ENCODE peak calls at places on chromosome 5, in seven cellular contexts. E is thyroid gland; D is IMR-90; Z is CD8-positive, alpha-beta memory T cell; H is breast epithelium; R is Peyer's patch; K is psoas muscle. W is an unnamed sample.
A peak's percentile ranks its signal among the peaks of the same experiment; 100 is the strongest.

GRCh38 chr5:130884033-130884432 is 281.0 kb downstream of the HINT1 start:
- DNase-seq in E (no peak), D (no peak), Z (no peak), H (no peak), R (no peak), K (no peak), W (no peak)

GRCh38 chr5:157072508-157072907 is 13.6 kb upstream of the HAVCR1 start:
- DNase-seq in E (no peak), D (no peak), Z (no peak), H (no peak), R (no peak), K (no peak), W (no peak)

GRCh38 chr5:101430551-101430950 is 527.5 kb upstream of the ST8SIA4 start:
- DNase-seq in E (no peak), D (no peak), Z (no peak), H (no peak), R (no peak), K (no peak), W (no peak)

GRCh38 chr5:146785065-146785464 is 93.5 kb downstream of the PPP2R2B start:
- DNase-seq in E (no peak), D (no peak), Z (no peak), H (no peak), R (no peak), K (no peak), W (no peak)

GRCh38 chr5:150155258-150156032 is at the start of gene PDGFRB:
- DNase-seq in E (peak; percentile 67), D (peak; percentile 89), Z (peak; percentile 34), H (peak; percentile 66), R (peak; percentile 73), K (peak; percentile 92), W (no peak)

GRCh38 chr5:100787648-100788047 is 115.4 kb downstream of the ST8SIA4 start:
- DNase-seq in E (no peak), D (no peak), Z (no peak), H (no peak), R (no peak), K (no peak), W (no peak)

GRCh38 chr5:121870489-121870888 is 18.8 kb downstream of the FTMT start:
- DNase-seq in E (no peak), D (peak; percentile 1), Z (no peak), H (no peak), R (no peak), K (no peak), W (no peak)

GRCh38 chr5:26024774-26025173 is 1013.6 kb downstream of the CDH9 start:
- DNase-seq in E (no peak), D (no peak), Z (no peak), H (no peak), R (no peak), K (no peak), W (no peak)

GRCh38 chr5:98214240-98215051 is 559.0 kb upstream of the RGMB start:
- DNase-seq in E (no peak), D (peak; percentile 45), Z (no peak), H (no peak), R (no peak), K (peak; percentile 8), W (no peak)

GRCh38 chr5:31366941-31367340 is 165.0 kb downstream of the DROSHA start:
- DNase-seq in E (peak; percentile 11), D (peak; percentile 35), Z (no peak), H (no peak), R (no peak), K (no peak), W (no peak)

GRCh38 chr5:106028314-106028713 is 1642.4 kb downstream of the EFNA5 start:
- DNase-seq in E (no peak), D (peak; percentile 2), Z (no peak), H (no peak), R (no peak), K (no peak), W (no peak)

GRCh38 chr5:171666815-171667214 is 118.8 kb upstream of the SMIM23 start:
- DNase-seq in E (no peak), D (no peak), Z (no peak), H (no peak), R (no peak), K (no peak), W (no peak)

GRCh38 chr5:156815988-156816599 is 34.0 kb upstream of the PPP1R2B start:
- DNase-seq in E (peak; percentile 10), D (peak; percentile 42), Z (no peak), H (no peak), R (no peak), K (no peak), W (no peak)

GRCh38 chr5:142474426-142474825 is 149.6 kb upstream of the SPRY4 start:
- DNase-seq in E (no peak), D (no peak), Z (no peak), H (no peak), R (no peak), K (no peak), W (no peak)

GRCh38 chr5:169840405-169840804 is 139.9 kb downstream of the INSYN2B start:
- DNase-seq in E (no peak), D (no peak), Z (no peak), H (no peak), R (no peak), K (no peak), W (no peak)

DNA sequence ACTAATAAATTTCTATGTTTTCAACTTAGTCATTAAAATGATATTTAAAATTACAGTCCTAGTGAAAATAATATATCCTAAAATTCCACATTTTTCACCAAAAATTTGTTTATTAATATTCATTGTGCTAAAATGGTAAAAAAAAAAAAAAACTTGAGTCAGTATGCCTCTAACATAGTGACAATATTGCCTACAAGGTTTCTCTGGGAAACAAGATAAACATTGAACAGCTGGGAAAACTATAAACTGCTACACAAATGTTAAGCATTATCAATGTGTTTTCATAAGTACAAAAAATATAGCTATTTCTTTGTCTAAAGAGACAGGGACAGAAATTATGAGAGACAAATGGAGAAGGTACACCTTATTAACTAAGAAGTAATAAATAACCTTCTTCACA is 85.3 kb downstream of the DTWD2 start:
- DNase-seq in E (no peak), D (no peak), Z (no peak), H (no peak), R (no peak), K (no peak), W (no peak)
- H3K27me3 ChIP-seq in E (no peaks in the 10 kb centered on the region), D (no peaks in the 10 kb centered on the region), Z (no peaks in the 10 kb centered on the region), H (no peaks in the 10 kb centered on the region), R (no peaks in the 10 kb centered on the region), K (no peaks in the 10 kb centered on the region), W (no peaks in the 10 kb centered on the region)

GRCh38 chr5:154330097-154330667 is 115.6 kb upstream of the SAP30L start:
- DNase-seq in E (no peak), D (no peak), Z (no peak), H (no peak), R (no peak), K (no peak), W (no peak)

GRCh38 chr5:154333016-154333415 is 112.8 kb upstream of the SAP30L start:
- DNase-seq in E (no peak), D (no peak), Z (no peak), H (no peak), R (no peak), K (no peak), W (no peak)

GRCh38 chr5:154331924-154332323 is 113.9 kb upstream of the SAP30L start:
- DNase-seq in E (no peak), D (no peak), Z (no peak), H (no peak), R (no peak), K (no peak), W (no peak)

GRCh38 chr5:154331267-154331666 is 114.5 kb upstream of the SAP30L start:
- DNase-seq in E (no peak), D (no peak), Z (no peak), H (no peak), R (no peak), K (no peak), W (no peak)

GRCh38 chr5:154334406-154335041 is 111.3 kb upstream of the SAP30L start:
- DNase-seq in E (no peak), D (peak; percentile 69), Z (no peak), H (no peak), R (no peak), K (no peak), W (no peak)
- H3K27me3 ChIP-seq in E (no peaks in the 10 kb centered on the region), D (no peaks in the 10 kb centered on the region), Z (no peaks in the 10 kb centered on the region), H (no peaks in the 10 kb centered on the region), R (no peaks in the 10 kb centered on the region), K (no peaks in the 10 kb centered on the region), W (no peaks in the 10 kb centered on the region)

GRCh38 chr5:1647580-1647979 is 123.8 kb upstream of the LPCAT1 start:
- DNase-seq in E (no peak), D (no peak), Z (no peak), H (no peak), R (no peak), K (no peak), W (no peak)

GRCh38 chr5:1651971-1652872 is 128.5 kb upstream of the LPCAT1 start:
- DNase-seq in E (no peak), D (no peak), Z (no peak), H (no peak), R (no peak), K (no peak), W (no peak)

GRCh38 chr5:1649554-1649953 is 125.8 kb upstream of the LPCAT1 start:
- DNase-seq in E (no peak), D (no peak), Z (no peak), H (no peak), R (no peak), K (no peak), W (no peak)

GRCh38 chr5:1651250-1651649 is 127.5 kb upstream of the LPCAT1 start:
- DNase-seq in E (no peak), D (no peak), Z (no peak), H (no peak), R (no peak), K (no peak), W (no peak)

GRCh38 chr5:1648806-1649205 is 125.0 kb upstream of the LPCAT1 start:
- DNase-seq in E (no peak), D (no peak), Z (no peak), H (no peak), R (no peak), K (no peak), W (no peak)
- H3K27me3 ChIP-seq in E (peaks cover 4% of the 10 kb centered on the region), D (peaks cover 41% of the 10 kb centered on the region), Z (peaks cover 19% of the 10 kb centered on the region), H (no peaks in the 10 kb centered on the region), R (peaks cover 11% of the 10 kb centered on the region), K (peaks cover 4% of the 10 kb centered on the region), W (peaks cover 13% of the 10 kb centered on the region)

DNA sequence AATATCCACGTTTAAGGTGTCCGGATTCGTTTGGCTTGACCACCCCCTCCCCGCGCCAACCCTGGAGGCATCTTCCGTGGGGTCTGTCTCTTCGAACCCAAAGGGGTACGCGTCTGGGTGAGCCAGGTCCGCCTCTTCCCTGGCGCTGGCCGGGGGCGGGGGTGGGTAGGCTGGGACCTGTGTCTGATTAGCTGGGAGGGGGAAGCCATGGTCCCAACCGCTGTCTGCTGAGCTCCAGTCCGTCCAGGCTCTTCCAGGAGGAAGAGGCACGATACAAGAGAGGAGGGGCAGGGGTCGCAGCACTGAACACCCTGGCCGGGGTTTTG is at the start of gene LVRN:
- DNase-seq in E (no peak), D (no peak), Z (no peak), H (no peak), R (no peak), K (no peak), W (no peak)
- H3K27me3 ChIP-seq in E (peaks cover 17% of the 10 kb centered on the region), D (peaks cover 28% of the 10 kb centered on the region), Z (peaks cover 16% of the 10 kb centered on the region), H (peaks cover 2% of the 10 kb centered on the region), R (peaks cover 26% of the 10 kb centered on the region), K (no peaks in the 10 kb centered on the region), W (peaks cover 16% of the 10 kb centered on the region)

GRCh38 chr5:133847886-133848285 is 120.5 kb downstream of the C5orf15 start:
- DNase-seq in E (no peak), D (no peak), Z (no peak), H (peak; percentile 48), R (no peak), K (no peak), W (no peak)
- H3K27me3 ChIP-seq in E (no peaks in the 10 kb centered on the region), D (peaks cover 12% of the 10 kb centered on the region), Z (peaks cover 5% of the 10 kb centered on the region), H (no peaks in the 10 kb centered on the region), R (no peaks in the 10 kb centered on the region), K (no peaks in the 10 kb centered on the region), W (no peaks in the 10 kb centered on the region)